ENCODE peak calls at places on chromosomes 3 and 15, in ten cellular contexts. Y, X, S, P, O, M, Z, N, K and H are unnamed samples.

GRCh38 chr3:7687428-7688147 is 814.0 kb upstream of the LMCD1 start:
- DNase-seq in Y (no peak), X (no peak), S (peak; percentile 23), P (no peak), O (no peak), M (no peak), Z (no peak), N (no peak), K (no peak), H (no peak)

GRCh38 chr15:30953731-30954378 is 37.6 kb downstream of the MTMR10 start:
- DNase-seq in Y (no peak), X (no peak), S (peak; percentile 97), P (peak; percentile 69), O (no peak), M (no peak), Z (no peak), N (peak; percentile 93), K (no peak), H (peak; percentile 76)

GRCh38 chr15:49045691-49046112 is 544 bp downstream of the SECISBP2L start:
- DNase-seq in Y (no peak), X (no peak), S (peak; percentile 54), P (no peak), O (no peak), M (no peak), Z (no peak), N (peak; percentile 10), K (no peak), H (no peak)

GRCh38 chr3:138082085-138082991 is 33.1 kb downstream of the DZIP1L start:
- DNase-seq in Y (no peak), X (no peak), S (peak; percentile 90), P (peak; percentile 46), O (no peak), M (peak; percentile 21), Z (no peak), N (no peak), K (no peak), H (no peak)

GRCh38 chr3:99639579-99639978 is 1.2 kb downstream of the COL8A1 start:
- DNase-seq in Y (no peak), X (no peak), S (peak; percentile 72), P (no peak), O (no peak), M (no peak), Z (no peak), N (no peak), K (no peak), H (no peak)

GRCh38 chr15:84702961-84703482 is 12.9 kb downstream of the SEC11A start:
- DNase-seq in Y (no peak), X (peak; percentile 86), S (peak; percentile 69), P (no peak), O (no peak), M (peak; percentile 58), Z (no peak), N (no peak), K (no peak), H (no peak)

GRCh38 chr3:125055913-125056705 is at the start of gene HEG1:
- DNase-seq in Y (peak; percentile 65), X (peak; percentile 95), S (peak; percentile 79), P (no peak), O (no peak), M (peak; percentile 84), Z (peak; percentile 82), N (peak; percentile 71), K (peak; percentile 83), H (peak; percentile 96)

GRCh38 chr15:76514292-76514691 is 177.7 kb downstream of the ISL2 start:
- DNase-seq in Y (no peak), X (no peak), S (no peak), P (no peak), O (no peak), M (no peak), Z (no peak), N (no peak), K (no peak), H (no peak)

GRCh38 chr3:112298781-112299180 is 4.8 kb upstream of the SLC9C1 start:
- DNase-seq in Y (no peak), X (no peak), S (no peak), P (no peak), O (no peak), M (no peak), Z (no peak), N (no peak), K (no peak), H (no peak)

GRCh38 chr3:64224826-64225606 is at the start of gene PRICKLE2:
- DNase-seq in Y (peak; percentile 58), X (peak; percentile 90), S (peak; percentile 95), P (peak; percentile 69), O (no peak), M (peak; percentile 80), Z (no peak), N (peak; percentile 69), K (peak; percentile 61), H (peak; percentile 95)

GRCh38 chr15:35107561-35107960 is 22.5 kb upstream of the NANOGP8 start:
- DNase-seq in Y (no peak), X (no peak), S (no peak), P (no peak), O (no peak), M (no peak), Z (no peak), N (no peak), K (no peak), H (no peak)

GRCh38 chr3:12313519-12313918 is 24.6 kb downstream of the PPARG start:
- DNase-seq in Y (no peak), X (no peak), S (no peak), P (no peak), O (no peak), M (no peak), Z (no peak), N (no peak), K (no peak), H (no peak)
- TF ChIP-seq CTCF in Y (peak; percentile 34), X (no peak), S (peak; percentile 11), P (no peak), O (no peak), M (no peak), Z (no peak), N (no peak), K (no peak), H (no peak)

GRCh38 chr15:62272290-62272689 is 107.2 kb upstream of the C2CD4B start:
- DNase-seq in Y (no peak), X (no peak), S (no peak), P (no peak), O (no peak), M (no peak), Z (no peak), N (no peak), K (no peak), H (no peak)

GRCh38 chr15:62278534-62278933 is 113.4 kb upstream of the C2CD4B start:
- DNase-seq in Y (no peak), X (no peak), S (no peak), P (no peak), O (no peak), M (no peak), Z (no peak), N (no peak), K (no peak), H (no peak)

GRCh38 chr15:62280625-62281024 is 115.5 kb upstream of the C2CD4B start:
- DNase-seq in Y (no peak), X (no peak), S (no peak), P (no peak), O (no peak), M (no peak), Z (no peak), N (no peak), K (no peak), H (no peak)

GRCh38 chr15:62275818-62276217 is 110.7 kb upstream of the C2CD4B start:
- DNase-seq in Y (no peak), X (no peak), S (no peak), P (no peak), O (no peak), M (no peak), Z (no peak), N (no peak), K (no peak), H (no peak)

GRCh38 chr15:62277816-62278394 is 112.8 kb upstream of the C2CD4B start:
- DNase-seq in Y (no peak), X (no peak), S (no peak), P (no peak), O (no peak), M (no peak), Z (no peak), N (no peak), K (no peak), H (no peak)
- TF ChIP-seq CTCF in Y (no peak), X (no peak), S (no peak), P (no peak), O (no peak), M (no peak), Z (no peak), N (no peak), K (no peak), H (no peak)

GRCh38 chr3:150925751-150926201 is 20.5 kb upstream of the MINDY4B start:
- DNase-seq in Y (peak; percentile 40), X (no peak), S (peak; percentile 26), P (no peak), O (no peak), M (no peak), Z (peak; percentile 63), N (peak; percentile 66), K (peak; percentile 79), H (peak; percentile 75)

GRCh38 chr3:150917941-150918340 is 12.7 kb upstream of the MINDY4B start:
- DNase-seq in Y (no peak), X (no peak), S (no peak), P (no peak), O (no peak), M (no peak), Z (no peak), N (no peak), K (peak; percentile 16), H (no peak)

GRCh38 chr3:150921207-150921606 is 16.0 kb upstream of the MINDY4B start:
- DNase-seq in Y (no peak), X (no peak), S (no peak), P (no peak), O (no peak), M (no peak), Z (no peak), N (no peak), K (no peak), H (no peak)

GRCh38 chr3:150922611-150923010 is 17.4 kb upstream of the MINDY4B start:
- DNase-seq in Y (no peak), X (no peak), S (peak; percentile 7), P (no peak), O (no peak), M (no peak), Z (no peak), N (peak; percentile 14), K (peak; percentile 36), H (no peak)

DNA sequence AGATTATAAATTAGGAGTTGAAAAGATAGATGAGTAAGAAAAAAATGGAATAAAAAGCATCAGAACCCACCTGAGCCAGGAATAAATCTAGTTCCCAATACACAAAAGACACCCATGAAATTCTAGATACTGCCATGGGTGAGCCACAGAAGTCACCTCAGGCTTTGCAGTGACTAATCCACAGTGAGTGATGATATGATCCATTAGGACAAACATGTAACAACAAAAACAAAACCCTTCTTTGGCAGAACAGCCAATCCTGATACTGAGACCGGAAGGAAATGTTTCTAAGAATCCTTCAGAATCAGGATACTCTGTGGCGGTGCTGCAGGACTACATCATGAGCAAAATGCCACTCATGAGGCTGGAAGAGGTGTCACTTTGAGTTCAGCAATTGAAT is 15.0 kb upstream of the MINDY4B start:
- DNase-seq in Y (no peak), X (no peak), S (peak; percentile 20), P (no peak), O (no peak), M (no peak), Z (no peak), N (no peak), K (no peak), H (no peak)
- TF ChIP-seq CTCF in Y (no peak), X (no peak), S (no peak), P (no peak), O (no peak), M (no peak), Z (no peak), N (no peak), K (no peak), H (no peak)

GRCh38 chr3:142975316-142975995 is 12.0 kb upstream of the PAQR9 start:
- DNase-seq in Y (no peak), X (no peak), S (peak; percentile 7), P (no peak), O (no peak), M (no peak), Z (no peak), N (no peak), K (no peak), H (no peak)
- TF ChIP-seq CTCF in Y (no peak), X (no peak), S (no peak), P (no peak), O (no peak), M (no peak), Z (no peak), N (peak; percentile 9), K (no peak), H (no peak)